ENCODE peak calls at places on chromosomes 13 and 19, in ten cellular contexts. F is T-helper 2 cell; U is brain microvascular endothelial cell; J is NCI-H446 treated with DMSO at 0.1 percent for 48 hours; I is stimulated activated CD4-positive, alpha-beta T cell treated with anti-CD3 and anti-CD28 coated beads, Interleukin-12 subunit alpha, Interleukin-12 subunit beta, amount 100 ng/mL, for 24 hours; W is stimulated activated CD8-positive, alpha-beta memory T cell treated with anti-CD3 and anti-CD28 coated beads, Interleukin-7, amount 100 ng/mL, for 1 hour; G is astrocyte of the spinal cord; Q is Calu3; C is fibroblast of mammary gland; L is NCI-H2081. X is an unnamed sample.

GRCh38 chr19:3504723-3505122 is 1.4 kb upstream of the FZR1 start:
- DNase-seq in F (no peak), U (no peak), J (no peak), I (no peak), W (no peak), G (no peak), Q (no peak), C (no peak), L (no peak), X (no peak)

GRCh38 chr13:50069255-50069654 is 54.0 kb downstream of the KCNRG start:
- DNase-seq in F (no peak), U (no peak), J (no peak), I (no peak), W (no peak), G (no peak), Q (no peak), C (peak; percentile 49), L (no peak), X (no peak)

GRCh38 chr19:51407631-51408131 is 9.8 kb downstream of the SIGLEC10 start:
- DNase-seq in F (no peak), U (peak; percentile 23), J (no peak), I (no peak), W (no peak), G (no peak), Q (peak; percentile 57), C (peak; percentile 40), L (no peak), X (no peak)

GRCh38 chr19:38713227-38713649 is 31.0 kb downstream of the CAPN12 start:
- DNase-seq in F (no peak), U (no peak), J (no peak), I (no peak), W (no peak), G (no peak), Q (no peak), C (peak; percentile 70), L (no peak), X (no peak)

GRCh38 chr13:50386527-50387123 is 371.4 kb downstream of the KCNRG start:
- DNase-seq in F (no peak), U (peak; percentile 40), J (peak; percentile 55), I (no peak), W (no peak), G (peak; percentile 58), Q (no peak), C (peak; percentile 46), L (no peak), X (no peak)

GRCh38 chr13:20160346-20161274 is at the start of gene GJA3:
- DNase-seq in F (peak; percentile 45), U (no peak), J (no peak), I (no peak), W (peak; percentile 39), G (no peak), Q (peak; percentile 65), C (peak; percentile 23), L (no peak), X (no peak)

GRCh38 chr13:108961542-108962125 is 332.2 kb downstream of the MYO16 start:
- DNase-seq in F (no peak), U (no peak), J (no peak), I (no peak), W (no peak), G (peak; percentile 59), Q (no peak), C (peak; percentile 74), L (peak; percentile 5), X (no peak)

GRCh38 chr13:105721056-105721455 is 814.4 kb downstream of the EFNB2 start:
- DNase-seq in F (no peak), U (peak; percentile 53), J (no peak), I (no peak), W (no peak), G (peak; percentile 43), Q (no peak), C (no peak), L (no peak), X (no peak)

GRCh38 chr13:43865892-43866291 is 13.6 kb downstream of the CCDC122 start:
- DNase-seq in F (no peak), U (no peak), J (no peak), I (no peak), W (no peak), G (peak; percentile 17), Q (no peak), C (peak; percentile 79), L (no peak), X (no peak)

GRCh38 chr13:23999411-23999810 is 102.1 kb upstream of the C1QTNF9B start:
- DNase-seq in F (no peak), U (no peak), J (no peak), I (no peak), W (no peak), G (no peak), Q (no peak), C (no peak), L (no peak), X (no peak)

GRCh38 chr13:106277483-106278154 is 257.8 kb downstream of the EFNB2 start:
- DNase-seq in F (no peak), U (no peak), J (no peak), I (no peak), W (no peak), G (no peak), Q (no peak), C (no peak), L (no peak), X (no peak)

GRCh38 chr19:9018163-9018875 is 8.1 kb upstream of the MUC16 start:
- DNase-seq in F (no peak), U (no peak), J (no peak), I (no peak), W (no peak), G (no peak), Q (peak; percentile 41), C (no peak), L (no peak), X (no peak)

GRCh38 chr19:44812142-44812718 is 3.3 kb downstream of the BCAM start:
- DNase-seq in F (no peak), U (no peak), J (no peak), I (no peak), W (no peak), G (no peak), Q (no peak), C (no peak), L (no peak), X (no peak)

GRCh38 chr19:3550947-3551807 is 6.2 kb downstream of the MFSD12 start:
- DNase-seq in F (no peak), U (no peak), J (no peak), I (no peak), W (no peak), G (no peak), Q (no peak), C (no peak), L (no peak), X (no peak)

GRCh38 chr13:113451951-113452421 is 1.3 kb downstream of the ADPRHL1 start:
- DNase-seq in F (no peak), U (no peak), J (no peak), I (no peak), W (no peak), G (no peak), Q (no peak), C (no peak), L (no peak), X (no peak)

GRCh38 chr19:868458-869244 is 9.2 kb downstream of the CFD start:
- DNase-seq in F (no peak), U (no peak), J (no peak), I (no peak), W (no peak), G (no peak), Q (no peak), C (no peak), L (no peak), X (no peak)

GRCh38 chr19:42185281-42185680 is 32.2 kb downstream of the DEDD2 start:
- DNase-seq in F (no peak), U (no peak), J (no peak), I (no peak), W (no peak), G (no peak), Q (no peak), C (peak; percentile 35), L (no peak), X (no peak)